ENCODE peak calls at places on chromosomes 11 and 22, in eight cellular contexts. U is activated CD8-positive, alpha-beta memory T cell treated with anti-CD3 and anti-CD28 coated beads, Interleukin-2, amount 10 ng/mL, durations not matched to agents 7 days and 5 days; W is CD8-positive, alpha-beta T cell; Y is left ventricle myocardium superior; O is pancreas; D is K562; N is right cardiac atrium; F is heart right ventricle. M is an unnamed sample.

GRCh38 chr11:86795962-86796361 is 4.4 kb upstream of the PRSS23 start:
- ATAC-seq in F (no peak), W (no peak), U (no peak), D (no peak), Y (no peak), O (no peak), N (no peak), M (no peak)

GRCh38 chr11:1693327-1694063 is 3.5 kb upstream of the KRTAP5-6 start:
- ATAC-seq in W (peak), D (peak), U (peak), N (peak), Y (peak), O (peak), F (peak), M (peak)

GRCh38 chr11:104467414-104467813 is 303.5 kb upstream of the PDGFD start:
- ATAC-seq in D (no peak), F (no peak), U (no peak), N (no peak), Y (no peak), W (no peak), O (no peak), M (no peak)

GRCh38 chr22:46433318-46433717 is 97.8 kb downstream of the TRMU start:
- ATAC-seq in O (no peak), D (no peak), W (no peak), F (no peak), U (no peak), N (no peak), Y (no peak), M (no peak)

GRCh38 chr22:20514658-20515406 is 7.4 kb downstream of the MED15 start:
- ATAC-seq in U (no peak), Y (no peak), D (no peak), O (peak), N (no peak), F (no peak), W (no peak), M (peak)

GRCh38 chr11:61639816-61640443 is 40.3 kb upstream of the DAGLA start:
- ATAC-seq in N (no peak), Y (no peak), D (peak), W (no peak), O (no peak), F (no peak), U (no peak), M (no peak)

GRCh38 chr11:93526691-93527583 is 16.3 kb downstream of the SMCO4 start:
- ATAC-seq in W (no peak), O (peak), U (peak), N (no peak), D (no peak), Y (no peak), F (no peak), M (no peak)

GRCh38 chr11:122322369-122322768 is 206.4 kb upstream of the BLID start:
- ATAC-seq in D (no peak), W (no peak), N (peak), Y (peak), U (no peak), F (no peak), O (no peak), M (peak)

GRCh38 chr11:120395778-120396177 is 59.6 kb downstream of the ARHGEF12 start:
- ATAC-seq in U (no peak), N (no peak), Y (no peak), O (no peak), D (no peak), W (no peak), F (no peak), M (no peak)

GRCh38 chr22:30038219-30038618 is 42.0 kb upstream of the HORMAD2 start:
- ATAC-seq in N (no peak), Y (peak), O (peak), U (no peak), F (no peak), W (no peak), D (no peak), M (no peak)

GRCh38 chr11:96205460-96205809 is 137.6 kb downstream of the MAML2 start:
- ATAC-seq in U (peak), D (no peak), Y (peak), F (peak), O (no peak), W (peak), N (no peak), M (no peak)

GRCh38 chr11:60954421-60954820 is 2.4 kb upstream of the SLC15A3 start:
- ATAC-seq in O (no peak), U (no peak), F (no peak), D (peak), N (no peak), Y (no peak), W (no peak), M (no peak)

GRCh38 chr11:8790964-8791363 is 108.4 kb downstream of the RPL27A start:
- ATAC-seq in F (no peak), O (no peak), U (no peak), N (no peak), D (no peak), W (no peak), Y (no peak), M (no peak)

M was measured in gastroesophageal sphincter.